ENCODE peak calls at places on chromosomes 6 and 20, in four cellular contexts. One of them, this sample, is unnamed.

GRCh38 chr6:90940812-90941481 is 354.1 kb upstream of the MAP3K7 start:
- DNase-seq in mesenchymal stem cell: peak
- DNase-seq in mesendoderm: peak
- DNase-seq in H9: no peak
- DNase-seq in this sample: peak

GRCh38 chr6:38973178-38974057 is 75.2 kb upstream of the GLP1R start:
- DNase-seq in H9: no peak
- DNase-seq in mesenchymal stem cell: peak
- DNase-seq in mesendoderm: peak
- DNase-seq in this sample: no peak

GRCh38 chr20:3233991-3234498 is 4.9 kb downstream of the SLC4A11 start:
- DNase-seq in mesendoderm: no peak
- DNase-seq in mesenchymal stem cell: no peak
- DNase-seq in H9: no peak
- DNase-seq in this sample: no peak

GRCh38 chr6:40138273-40138720 is 204.0 kb upstream of the MOCS1 start:
- DNase-seq in H9: no peak
- DNase-seq in mesenchymal stem cell: no peak
- DNase-seq in mesendoderm: no peak
- DNase-seq in this sample: no peak

GRCh38 chr6:16338577-16339262 is 100.3 kb downstream of the GMPR start:
- DNase-seq in mesenchymal stem cell: peak
- DNase-seq in H9: no peak
- DNase-seq in mesendoderm: peak
- DNase-seq in this sample: no peak

GRCh38 chr6:24931752-24932691 is 3.7 kb downstream of the RIPOR2 start:
- DNase-seq in mesenchymal stem cell: peak
- DNase-seq in H9: no peak
- DNase-seq in mesendoderm: no peak
- DNase-seq in this sample: no peak

GRCh38 chr20:40286991-40287531 is 402.0 kb downstream of the MAFB start:
- DNase-seq in H9: no peak
- DNase-seq in mesendoderm: no peak
- DNase-seq in mesenchymal stem cell: no peak
- DNase-seq in this sample: no peak

GRCh38 chr6:124607119-124607627 is 355.1 kb upstream of the RNF217 start:
- DNase-seq in H9: no peak
- DNase-seq in mesendoderm: no peak
- DNase-seq in mesenchymal stem cell: no peak
- DNase-seq in this sample: no peak

GRCh38 chr20:1618479-1618878 is 1.3 kb downstream of the SIRPB1 start:
- DNase-seq in mesenchymal stem cell: no peak
- DNase-seq in mesendoderm: no peak
- DNase-seq in H9: no peak
- DNase-seq in this sample: no peak

GRCh38 chr6:36780517-36781210 is 58.6 kb downstream of the CPNE5 start:
- DNase-seq in H9: no peak
- DNase-seq in mesendoderm: no peak
- DNase-seq in mesenchymal stem cell: no peak
- DNase-seq in this sample: no peak

GRCh38 chr6:108942556-108943492 is 94.6 kb downstream of the ARMC2 start:
- DNase-seq in mesenchymal stem cell: no peak
- DNase-seq in mesendoderm: peak
- DNase-seq in H9: no peak
- DNase-seq in this sample: no peak

GRCh38 chr20:33719277-33719988 is 677 bp downstream of the PXMP4 start:
- DNase-seq in mesendoderm: peak
- DNase-seq in mesenchymal stem cell: no peak
- DNase-seq in H9: no peak
- DNase-seq in this sample: no peak

GRCh38 chr6:64712606-64713005 is 994.4 kb downstream of the EYS start:
- DNase-seq in mesendoderm: no peak
- DNase-seq in H9: no peak
- DNase-seq in mesenchymal stem cell: peak
- DNase-seq in this sample: no peak

DNA sequence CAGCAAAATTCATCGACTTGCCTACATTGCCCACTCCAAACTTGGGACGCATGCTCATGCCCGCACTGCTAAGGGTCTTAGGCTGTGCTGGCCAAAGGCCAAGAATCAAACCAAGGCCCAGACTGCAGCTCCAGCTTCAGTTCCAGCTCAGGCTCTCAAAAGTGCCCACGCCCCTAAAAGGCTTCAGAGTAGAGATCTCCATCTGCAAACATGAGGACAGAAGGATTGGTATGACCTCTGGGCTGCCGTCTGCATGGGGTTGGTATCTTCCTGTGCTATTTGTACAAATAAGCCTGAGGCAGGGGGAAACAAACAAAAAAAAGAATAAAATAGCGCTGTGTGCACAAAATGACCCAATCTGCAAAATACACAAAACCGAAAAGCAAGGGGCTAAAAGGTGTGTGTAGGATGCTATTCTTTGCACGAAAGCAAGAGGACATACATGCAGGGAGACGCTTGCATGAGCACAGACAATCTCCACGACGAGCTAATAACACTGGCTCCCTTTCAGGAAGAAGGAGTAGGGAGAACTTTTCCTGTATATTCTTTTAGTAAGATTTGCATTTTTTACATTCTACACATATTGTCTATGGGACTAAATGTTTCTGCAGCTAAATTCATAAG is 33.2 kb downstream of the ATP9A start:
- DNase-seq in mesenchymal stem cell: no peak
- DNase-seq in H9: no peak
- DNase-seq in mesendoderm: no peak
- DNase-seq in this sample: no peak
- H2BK15ac ChIP-seq in mesenchymal stem cell: no peak
- H2BK15ac ChIP-seq in H9: no peak
- H2BK15ac ChIP-seq in mesendoderm: no peak
- H2BK15ac ChIP-seq in this sample: no peak

GRCh38 chr20:38471245-38471644 is 1.4 kb upstream of the RALGAPB start:
- DNase-seq in H9: no peak
- DNase-seq in mesenchymal stem cell: no peak
- DNase-seq in mesendoderm: no peak
- DNase-seq in this sample: no peak

GRCh38 chr20:38471987-38472512 is 593 bp upstream of the RALGAPB start:
- DNase-seq in mesenchymal stem cell: no peak
- DNase-seq in mesendoderm: no peak
- DNase-seq in H9: no peak
- DNase-seq in this sample: no peak

GRCh38 chr20:38473353-38473795 is 731 bp downstream of the RALGAPB start:
- DNase-seq in H9: no peak
- DNase-seq in mesendoderm: peak
- DNase-seq in mesenchymal stem cell: peak
- DNase-seq in this sample: no peak

GRCh38 chr20:38477747-38478146 is 5.1 kb downstream of the RALGAPB start:
- DNase-seq in H9: no peak
- DNase-seq in mesendoderm: no peak
- DNase-seq in mesenchymal stem cell: no peak
- DNase-seq in this sample: no peak

GRCh38 chr20:38472513-38473352 is at the start of gene RALGAPB:
- DNase-seq in H9: peak
- DNase-seq in mesendoderm: peak
- DNase-seq in mesenchymal stem cell: peak
- DNase-seq in this sample: peak
- H2BK5ac ChIP-seq in H9: no peak
- H2BK5ac ChIP-seq in mesendoderm: no peak
- H2BK5ac ChIP-seq in mesenchymal stem cell: peak
- H2BK5ac ChIP-seq in this sample: no peak

GRCh38 chr6:35341557-35341956 is 801 bp upstream of the PPARD start:
- DNase-seq in H9: no peak
- DNase-seq in mesendoderm: peak
- DNase-seq in mesenchymal stem cell: no peak
- DNase-seq in this sample: no peak

GRCh38 chr6:35343092-35343834 is 905 bp downstream of the PPARD start:
- DNase-seq in H9: no peak
- DNase-seq in mesendoderm: no peak
- DNase-seq in mesenchymal stem cell: no peak
- DNase-seq in this sample: no peak

GRCh38 chr6:35343835-35344550 is 1.6 kb downstream of the PPARD start:
- DNase-seq in mesendoderm: no peak
- DNase-seq in mesenchymal stem cell: no peak
- DNase-seq in H9: no peak
- DNase-seq in this sample: no peak

DNA sequence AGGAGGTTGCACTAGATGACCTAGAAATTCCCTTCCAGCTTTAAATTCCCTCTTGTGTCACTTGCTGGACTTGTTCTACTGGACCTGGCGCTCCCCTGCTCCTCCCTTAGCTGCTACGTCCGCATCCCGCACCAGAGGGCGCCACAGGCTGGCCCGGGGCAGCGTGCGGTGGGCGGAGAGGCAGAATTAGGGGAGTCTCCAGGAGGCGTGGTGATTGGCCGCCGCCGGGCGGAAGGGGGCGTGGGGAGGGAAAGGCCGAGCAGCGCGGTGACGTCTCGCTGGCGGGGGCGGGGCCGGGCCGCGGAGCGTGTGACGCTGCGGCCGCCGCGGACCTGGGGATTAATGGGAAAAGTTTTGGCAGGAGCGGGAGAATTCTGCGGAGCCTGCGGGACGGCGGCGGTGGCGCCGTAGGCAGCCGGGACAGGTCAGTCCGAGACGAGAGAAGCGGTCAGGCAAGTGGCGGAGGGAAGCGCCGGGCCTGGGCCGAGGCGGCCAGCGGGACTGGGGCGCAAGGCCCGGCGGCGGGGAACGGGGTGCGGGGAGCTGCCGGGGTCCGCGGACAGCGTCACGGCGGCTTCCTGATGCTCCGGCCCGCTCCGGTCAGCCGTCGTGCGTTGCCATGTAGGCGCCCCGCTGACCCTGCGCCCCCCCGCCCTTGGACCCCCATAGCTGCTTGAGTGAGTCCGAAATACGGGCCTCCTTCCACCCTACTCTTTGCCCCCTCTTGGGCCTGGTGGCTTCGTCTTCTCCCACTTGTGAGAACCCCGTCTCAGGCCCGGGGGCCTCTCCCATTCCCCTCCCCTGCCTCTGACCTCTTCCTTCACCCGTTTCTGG is at the start of gene PPARD:
- DNase-seq in mesenchymal stem cell: peak
- DNase-seq in mesendoderm: peak
- DNase-seq in H9: peak
- DNase-seq in this sample: peak
- H2BK15ac ChIP-seq in mesenchymal stem cell: peak
- H2BK15ac ChIP-seq in mesendoderm: no peak
- H2BK15ac ChIP-seq in H9: no peak
- H2BK15ac ChIP-seq in this sample: peak

DNA sequence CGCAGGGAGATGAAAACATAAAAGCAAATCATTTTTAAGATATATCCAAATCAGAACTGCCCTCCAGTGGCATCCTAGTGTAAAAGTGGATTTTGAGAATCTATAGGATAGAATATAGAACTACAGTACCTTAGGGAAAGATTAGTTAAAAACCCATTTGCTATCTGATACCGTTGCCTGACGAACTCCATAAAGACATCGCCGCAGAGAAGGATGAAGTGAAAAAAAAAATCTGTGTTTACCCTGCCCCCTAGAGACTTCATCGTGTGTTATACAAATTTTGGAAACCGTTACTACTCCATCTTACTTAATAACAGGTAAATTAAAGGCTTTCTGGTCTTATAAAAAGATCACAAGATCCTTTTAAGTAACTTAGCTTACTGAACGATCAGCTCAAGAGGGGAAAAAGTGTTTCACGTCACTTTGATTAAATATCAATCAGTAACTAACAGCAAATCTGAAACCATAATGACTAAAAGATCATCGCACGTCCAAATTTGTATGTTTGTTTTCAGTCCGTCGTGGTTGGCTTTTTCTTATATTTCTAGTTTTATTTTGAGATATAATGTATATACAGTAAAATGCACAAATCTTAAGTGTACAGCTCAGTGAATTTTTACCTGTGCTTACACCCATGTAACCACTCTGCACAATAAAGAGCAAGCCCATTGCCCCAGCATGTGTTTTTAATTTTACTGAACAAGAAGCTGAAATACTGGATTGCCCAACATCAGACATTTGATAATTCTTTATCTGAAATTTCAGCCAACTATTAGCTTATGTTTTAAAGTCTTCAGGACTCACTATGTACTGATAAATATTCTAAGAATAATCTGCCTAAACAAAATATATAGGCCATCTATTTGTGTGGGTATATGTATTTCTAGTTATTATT is 879 bp upstream of the MCM3 start:
- DNase-seq in mesenchymal stem cell: no peak
- DNase-seq in mesendoderm: no peak
- DNase-seq in H9: no peak
- DNase-seq in this sample: no peak
- H2BK5ac ChIP-seq in mesenchymal stem cell: no peak
- H2BK5ac ChIP-seq in mesendoderm: no peak
- H2BK5ac ChIP-seq in H9: no peak
- H2BK5ac ChIP-seq in this sample: no peak

DNA sequence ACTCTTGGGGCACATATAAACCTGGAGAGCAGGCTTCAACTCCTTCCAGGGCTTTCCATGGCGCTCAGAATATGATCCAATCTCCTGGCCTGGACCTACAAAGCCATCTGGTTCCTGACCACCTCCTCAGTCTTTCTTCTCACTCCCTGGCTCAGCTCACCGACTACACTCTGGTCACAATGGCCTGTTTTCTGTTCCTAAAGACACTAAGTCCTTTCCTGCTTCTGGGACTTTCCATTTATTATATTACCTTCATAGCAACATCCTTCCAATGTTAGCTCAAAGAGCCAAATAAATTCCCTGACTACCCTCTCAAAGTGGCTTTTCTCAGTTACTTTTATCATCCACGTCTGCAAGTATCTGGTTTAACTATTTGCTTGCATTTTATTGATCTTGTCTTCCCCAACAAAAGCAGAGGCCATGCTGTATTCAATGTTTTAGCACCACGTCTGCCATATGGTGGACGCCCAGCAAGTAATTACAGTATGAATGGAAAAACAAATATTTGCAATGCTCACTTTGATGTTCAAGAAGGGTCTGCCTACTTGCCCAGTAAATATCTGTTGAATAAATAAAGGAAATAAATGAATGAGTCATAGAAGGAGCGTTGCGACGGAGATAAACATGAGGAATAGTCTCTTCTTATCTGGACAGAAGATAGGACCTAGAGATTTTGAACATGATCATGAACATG is 328.4 kb downstream of the ESR1 start:
- DNase-seq in mesenchymal stem cell: peak
- DNase-seq in H9: no peak
- DNase-seq in mesendoderm: no peak
- DNase-seq in this sample: no peak
- H2BK15ac ChIP-seq in mesenchymal stem cell: no peak
- H2BK15ac ChIP-seq in H9: no peak
- H2BK15ac ChIP-seq in mesendoderm: no peak
- H2BK15ac ChIP-seq in this sample: no peak